ENCODE peak calls at places on chromosomes 7 and 10, in five cellular contexts. One of them, this sample, is unnamed. For H3K9me3, the result is how much of the 10 kb centered on the place peaks cover.

GRCh38 chr10:132675031-132675740 is 110.8 kb downstream of the NKX6-2 start:
- DNase-seq in stomach: no peak
- DNase-seq in prostate gland: no peak
- DNase-seq in body of pancreas: peak
- DNase-seq in psoas muscle: peak
- DNase-seq in this sample: no peak

GRCh38 chr10:110209399-110209925 is 2.1 kb downstream of the MXI1 start:
- DNase-seq in stomach: no peak
- DNase-seq in prostate gland: peak
- DNase-seq in body of pancreas: peak
- DNase-seq in psoas muscle: peak
- DNase-seq in this sample: no peak

GRCh38 chr10:119652361-119652760 is 1.2 kb downstream of the BAG3 start:
- DNase-seq in stomach: no peak
- DNase-seq in prostate gland: peak
- DNase-seq in body of pancreas: no peak
- DNase-seq in psoas muscle: no peak
- DNase-seq in this sample: no peak

GRCh38 chr10:24849537-24850299 is 102.7 kb downstream of the PRTFDC1 start:
- DNase-seq in stomach: no peak
- DNase-seq in prostate gland: no peak
- DNase-seq in body of pancreas: no peak
- DNase-seq in psoas muscle: no peak
- DNase-seq in this sample: no peak

GRCh38 chr7:155918720-155919399 is 106.6 kb upstream of the SHH start:
- DNase-seq in stomach: peak
- DNase-seq in prostate gland: no peak
- DNase-seq in body of pancreas: peak
- DNase-seq in psoas muscle: no peak
- DNase-seq in this sample: no peak

GRCh38 chr7:100894860-100895700 is 608 bp downstream of the ACHE start:
- DNase-seq in stomach: peak
- DNase-seq in prostate gland: peak
- DNase-seq in body of pancreas: peak
- DNase-seq in psoas muscle: peak
- DNase-seq in this sample: no peak

GRCh38 chr10:20922461-20922860 is 25.4 kb upstream of the NEBL start:
- DNase-seq in stomach: no peak
- DNase-seq in prostate gland: no peak
- DNase-seq in body of pancreas: no peak
- DNase-seq in psoas muscle: no peak
- DNase-seq in this sample: no peak

GRCh38 chr10:114374141-114374791 is 30.0 kb downstream of the AFAP1L2 start:
- DNase-seq in stomach: no peak
- DNase-seq in prostate gland: no peak
- DNase-seq in body of pancreas: no peak
- DNase-seq in psoas muscle: peak
- DNase-seq in this sample: no peak

GRCh38 chr7:102273749-102274712 is 12.6 kb upstream of the SH2B2 start:
- DNase-seq in stomach: peak
- DNase-seq in prostate gland: no peak
- DNase-seq in body of pancreas: no peak
- DNase-seq in psoas muscle: no peak
- DNase-seq in this sample: no peak

GRCh38 chr10:99869581-99869980 is 87.1 kb downstream of the ABCC2 start:
- DNase-seq in stomach: no peak
- DNase-seq in prostate gland: no peak
- DNase-seq in body of pancreas: no peak
- DNase-seq in psoas muscle: no peak
- DNase-seq in this sample: no peak

GRCh38 chr10:122733450-122733849 is 33.8 kb upstream of the C10orf120 start:
- DNase-seq in stomach: no peak
- DNase-seq in prostate gland: no peak
- DNase-seq in body of pancreas: no peak
- DNase-seq in psoas muscle: no peak
- DNase-seq in this sample: no peak

GRCh38 chr7:13821152-13821787 is 168.2 kb downstream of the ETV1 start:
- DNase-seq in stomach: no peak
- DNase-seq in prostate gland: no peak
- DNase-seq in body of pancreas: no peak
- DNase-seq in psoas muscle: no peak
- DNase-seq in this sample: no peak

GRCh38 chr7:34087892-34088891 is 182.9 kb downstream of the BMPER start:
- DNase-seq in stomach: peak
- DNase-seq in prostate gland: no peak
- DNase-seq in body of pancreas: peak
- DNase-seq in psoas muscle: no peak
- DNase-seq in this sample: no peak

GRCh38 chr7:143346018-143346417 is 16.5 kb downstream of the FAM131B start:
- DNase-seq in stomach: no peak
- DNase-seq in prostate gland: no peak
- DNase-seq in body of pancreas: no peak
- DNase-seq in psoas muscle: no peak
- DNase-seq in this sample: no peak

GRCh38 chr7:17405786-17406185 is 107.3 kb downstream of the AHR start:
- DNase-seq in stomach: no peak
- DNase-seq in prostate gland: no peak
- DNase-seq in body of pancreas: no peak
- DNase-seq in psoas muscle: no peak
- DNase-seq in this sample: no peak

GRCh38 chr7:130107949-130108674 is 37.8 kb downstream of the KLHDC10 start:
- DNase-seq in stomach: no peak
- DNase-seq in prostate gland: no peak
- DNase-seq in body of pancreas: no peak
- DNase-seq in psoas muscle: no peak
- DNase-seq in this sample: no peak

GRCh38 chr10:58152698-58153263 is 114.9 kb downstream of the IPMK start:
- DNase-seq in stomach: peak
- DNase-seq in prostate gland: peak
- DNase-seq in body of pancreas: peak
- DNase-seq in psoas muscle: no peak
- DNase-seq in this sample: no peak

GRCh38 chr10:31749981-31750850 is 178.4 kb downstream of the ARHGAP12 start:
- DNase-seq in stomach: no peak
- DNase-seq in prostate gland: no peak
- DNase-seq in body of pancreas: peak
- DNase-seq in psoas muscle: peak
- DNase-seq in this sample: no peak

GRCh38 chr10:31752167-31752566 is 176.5 kb downstream of the ARHGAP12 start:
- DNase-seq in stomach: no peak
- DNase-seq in prostate gland: no peak
- DNase-seq in body of pancreas: no peak
- DNase-seq in psoas muscle: no peak
- DNase-seq in this sample: no peak

GRCh38 chr10:31745612-31746376 is 182.8 kb downstream of the ARHGAP12 start:
- DNase-seq in stomach: no peak
- DNase-seq in prostate gland: no peak
- DNase-seq in body of pancreas: no peak
- DNase-seq in psoas muscle: no peak
- DNase-seq in this sample: no peak

GRCh38 chr10:31751401-31752080 is 177.1 kb downstream of the ARHGAP12 start:
- DNase-seq in stomach: no peak
- DNase-seq in prostate gland: no peak
- DNase-seq in body of pancreas: no peak
- DNase-seq in psoas muscle: no peak
- DNase-seq in this sample: no peak

DNA sequence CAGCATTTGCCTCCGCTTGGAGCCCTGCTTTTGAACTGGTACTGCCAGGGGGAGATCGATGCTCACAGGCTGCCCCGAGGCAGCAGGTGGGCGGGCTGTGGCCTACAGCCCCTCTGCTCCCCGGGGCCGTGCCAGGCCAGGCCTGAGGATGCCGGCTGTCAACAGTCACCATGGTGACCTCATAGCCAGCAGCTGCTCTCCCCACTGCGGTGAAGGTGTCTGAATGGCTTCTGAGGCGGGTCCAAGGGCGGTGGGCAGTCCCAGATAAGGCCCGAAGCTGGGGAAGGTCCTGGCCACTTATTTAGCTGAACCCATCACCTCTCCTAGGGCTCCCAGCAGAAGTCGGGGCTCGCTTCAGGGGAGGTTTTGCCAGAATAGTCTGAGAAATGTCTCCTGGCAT is 179.3 kb downstream of the ARHGAP12 start:
- DNase-seq in stomach: no peak
- DNase-seq in prostate gland: no peak
- DNase-seq in body of pancreas: peak
- DNase-seq in psoas muscle: no peak
- DNase-seq in this sample: no peak
- H3K9me3 ChIP-seq in stomach: under half
- H3K9me3 ChIP-seq in prostate gland: under half
- H3K9me3 ChIP-seq in body of pancreas: under half
- H3K9me3 ChIP-seq in psoas muscle: under half
- H3K9me3 ChIP-seq in this sample: under half

DNA sequence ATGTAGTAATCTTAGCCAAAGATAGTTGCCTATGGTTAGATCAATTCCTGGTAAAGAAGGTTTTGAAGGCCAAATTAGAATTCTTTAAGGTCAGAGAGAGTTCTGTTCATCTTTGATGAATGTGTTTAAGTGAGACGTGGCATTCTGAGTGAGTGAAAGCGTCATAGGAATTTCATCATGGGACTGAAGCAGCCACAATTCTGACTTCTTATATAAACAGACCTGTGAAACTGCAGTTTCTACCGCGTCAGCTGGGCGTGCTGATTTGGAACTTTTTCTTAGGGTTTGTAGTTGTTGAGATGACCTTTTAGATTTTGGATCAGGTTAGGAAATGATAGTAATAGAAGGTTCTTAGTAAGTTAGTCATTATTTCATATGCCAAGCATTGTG is 103.8 kb downstream of the CNNM2 start:
- DNase-seq in stomach: peak
- DNase-seq in prostate gland: no peak
- DNase-seq in body of pancreas: no peak
- DNase-seq in psoas muscle: no peak
- DNase-seq in this sample: no peak
- H3K9me3 ChIP-seq in stomach: under half
- H3K9me3 ChIP-seq in prostate gland: under half
- H3K9me3 ChIP-seq in body of pancreas: under half
- H3K9me3 ChIP-seq in psoas muscle: under half
- H3K9me3 ChIP-seq in this sample: under half

GRCh38 chr10:43598447-43598846 is 7.8 kb upstream of the ZNF485 start:
- DNase-seq in stomach: no peak
- DNase-seq in prostate gland: no peak
- DNase-seq in body of pancreas: no peak
- DNase-seq in psoas muscle: no peak
- DNase-seq in this sample: no peak
- H3K9me3 ChIP-seq in stomach: under half
- H3K9me3 ChIP-seq in prostate gland: under half
- H3K9me3 ChIP-seq in body of pancreas: under half
- H3K9me3 ChIP-seq in psoas muscle: under half
- H3K9me3 ChIP-seq in this sample: under half

DNA sequence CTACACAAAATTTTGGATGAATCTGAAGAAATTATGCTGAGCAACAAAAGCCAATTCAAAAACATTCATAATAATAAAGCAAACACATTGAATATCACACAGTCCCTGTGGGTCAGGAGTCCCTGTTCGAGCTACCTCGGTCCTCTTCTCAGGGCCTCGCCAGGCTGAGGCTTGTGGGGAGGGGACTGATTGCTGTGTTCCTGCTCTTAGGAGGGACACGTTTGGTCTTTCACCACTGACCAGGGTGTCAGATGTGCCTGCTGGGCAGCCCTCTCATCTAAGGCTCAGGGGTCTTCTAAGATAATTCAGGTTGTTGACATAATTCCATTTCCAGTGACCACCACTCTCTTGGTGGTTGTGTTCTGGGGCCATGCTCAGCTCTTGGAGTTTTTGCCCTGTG is 233.8 kb upstream of the PPP2R2D start:
- DNase-seq in stomach: no peak
- DNase-seq in prostate gland: no peak
- DNase-seq in body of pancreas: no peak
- DNase-seq in psoas muscle: no peak
- DNase-seq in this sample: no peak
- H3K9me3 ChIP-seq in stomach: under half
- H3K9me3 ChIP-seq in prostate gland: under half
- H3K9me3 ChIP-seq in body of pancreas: under half
- H3K9me3 ChIP-seq in psoas muscle: under half
- H3K9me3 ChIP-seq in this sample: under half

GRCh38 chr10:23517155-23517554 is 78.3 kb downstream of the OTUD1 start:
- DNase-seq in stomach: no peak
- DNase-seq in prostate gland: no peak
- DNase-seq in body of pancreas: no peak
- DNase-seq in psoas muscle: no peak
- DNase-seq in this sample: no peak

GRCh38 chr10:23523251-23523650 is 84.4 kb downstream of the OTUD1 start:
- DNase-seq in stomach: no peak
- DNase-seq in prostate gland: no peak
- DNase-seq in body of pancreas: no peak
- DNase-seq in psoas muscle: no peak
- DNase-seq in this sample: no peak

GRCh38 chr10:23522345-23522744 is 83.5 kb downstream of the OTUD1 start:
- DNase-seq in stomach: no peak
- DNase-seq in prostate gland: no peak
- DNase-seq in body of pancreas: no peak
- DNase-seq in psoas muscle: no peak
- DNase-seq in this sample: no peak

GRCh38 chr10:23525406-23525805 is 86.5 kb downstream of the OTUD1 start:
- DNase-seq in stomach: no peak
- DNase-seq in prostate gland: peak
- DNase-seq in body of pancreas: peak
- DNase-seq in psoas muscle: no peak
- DNase-seq in this sample: no peak

GRCh38 chr10:23521735-23522134 is 82.9 kb downstream of the OTUD1 start:
- DNase-seq in stomach: no peak
- DNase-seq in prostate gland: no peak
- DNase-seq in body of pancreas: no peak
- DNase-seq in psoas muscle: no peak
- DNase-seq in this sample: no peak
- H3K9me3 ChIP-seq in stomach: under half
- H3K9me3 ChIP-seq in prostate gland: under half
- H3K9me3 ChIP-seq in body of pancreas: under half
- H3K9me3 ChIP-seq in psoas muscle: under half
- H3K9me3 ChIP-seq in this sample: under half